ENCODE peak calls at places on chromosome 6, in four cellular contexts. W, C, V and Q are unnamed samples.

GRCh38 chr6:118985123-118985830 is 50.3 kb upstream of the MCM9 start:
- DNase-seq in W (no peak), C (no peak), V (no peak), Q (no peak)

GRCh38 chr6:116385462-116385807 is 14.7 kb downstream of the DSE start:
- DNase-seq in W (no peak), C (no peak), V (no peak), Q (no peak)

GRCh38 chr6:2611092-2611491 is 139.6 kb downstream of the MYLK4 start:
- DNase-seq in W (no peak), C (no peak), V (no peak), Q (no peak)

GRCh38 chr6:56890683-56891429 is 64.1 kb upstream of the BEND6 start:
- DNase-seq in W (no peak), C (no peak), V (no peak), Q (no peak)

GRCh38 chr6:150659046-150659763 is 59.5 kb downstream of the PLEKHG1 start:
- DNase-seq in W (no peak), C (no peak), V (no peak), Q (no peak)

GRCh38 chr6:117404548-117404947 is 21.2 kb downstream of the ROS1 start:
- DNase-seq in W (no peak), C (no peak), V (no peak), Q (no peak)

GRCh38 chr6:87754828-87755227 is 52.8 kb upstream of the AKIRIN2 start:
- DNase-seq in W (no peak), C (no peak), V (no peak), Q (no peak)

GRCh38 chr6:43052842-43053544 is 658 bp downstream of the CUL7 start:
- DNase-seq in W (no peak), C (no peak), V (peak; percentile 57), Q (no peak)

GRCh38 chr6:45827952-45828530 is 187.6 kb downstream of the CLIC5 start:
- DNase-seq in W (no peak), C (no peak), V (no peak), Q (peak; percentile 68)

GRCh38 chr6:45533394-45533793 is 155.7 kb upstream of the SUPT3H start:
- DNase-seq in W (no peak), C (no peak), V (no peak), Q (no peak)

GRCh38 chr6:17684134-17684533 is 22.6 kb downstream of the NUP153 start:
- DNase-seq in W (no peak), C (no peak), V (no peak), Q (no peak)

GRCh38 chr6:132401120-132401940 is at the start of gene MOXD1:
- DNase-seq in W (no peak), C (no peak), V (peak; percentile 78), Q (no peak)
- TF ChIP-seq POLR2AphosphoS5 in W (no peak), C (peak; percentile 64), V (peak; percentile 33), Q (no peak)

GRCh38 chr6:36334343-36334742 is 2.3 kb downstream of the BNIP5 start:
- DNase-seq in W (no peak), C (no peak), V (no peak), Q (no peak)
- H3K27ac ChIP-seq in W (no peak overlapping the region), C (peak overlapping the region; percentile 44), V (no peak overlapping the region), Q (peak overlapping the region; percentile 33)

GRCh38 chr6:27250955-27251671 is 3.6 kb downstream of the PRSS16 start:
- DNase-seq in W (peak; percentile 92), C (no peak), V (peak; percentile 99), Q (peak; percentile 92)
- TF ChIP-seq POLR2AphosphoS5 in W (no peak), C (no peak), V (peak; percentile 72), Q (peak; percentile 55)

GRCh38 chr6:37442416-37443218 is 9.6 kb downstream of the CMTR1 start:
- DNase-seq in W (no peak), C (no peak), V (no peak), Q (no peak)
- H3K27ac ChIP-seq in W (peak overlapping the region; percentile 49), C (peak overlapping the region; percentile 75), V (no peak overlapping the region), Q (peak overlapping the region; percentile 52)

DNA sequence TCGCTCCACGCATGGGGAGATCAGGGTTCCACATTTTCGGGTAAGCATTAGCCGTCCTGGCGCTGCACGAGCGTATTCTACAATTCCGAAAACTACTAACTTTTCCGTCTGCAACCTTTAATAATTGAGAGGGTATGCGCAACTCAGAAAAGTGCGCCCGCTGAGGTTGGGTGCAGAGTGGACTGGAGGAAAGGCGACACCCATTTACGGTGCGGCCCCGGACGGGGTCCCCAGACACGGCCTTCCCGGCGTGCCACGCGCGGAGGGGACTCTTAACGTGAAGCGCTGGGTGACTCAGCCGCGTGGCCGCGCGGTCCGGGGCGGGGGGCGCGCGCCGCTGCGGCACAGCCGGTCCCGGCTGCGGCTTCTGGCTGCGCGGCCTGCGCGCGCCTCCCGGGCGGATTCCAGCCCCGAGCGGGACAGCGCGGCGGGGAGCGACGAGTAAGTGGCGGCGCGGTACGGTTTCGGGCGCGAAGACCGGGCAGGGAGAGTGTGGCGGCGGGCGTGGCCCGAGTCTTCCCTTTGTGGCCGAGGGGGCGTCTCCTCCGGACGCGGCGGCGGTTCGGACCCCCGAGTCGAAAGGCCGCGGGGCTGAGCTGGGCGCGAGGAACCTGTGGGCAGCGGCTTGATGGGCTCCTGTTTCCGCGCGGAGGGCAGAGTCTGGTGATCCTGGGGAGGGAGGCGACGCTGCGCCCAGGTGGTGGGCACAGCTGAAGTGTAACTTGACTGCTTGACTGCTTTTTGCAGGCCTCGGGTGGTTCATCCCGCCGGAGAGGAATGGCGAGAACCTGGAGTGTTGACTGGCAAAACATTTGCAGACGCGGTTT is at the start of the genes KCTD20 and PXT1:
- DNase-seq in W (peak; percentile 85), C (peak; percentile 96), V (peak; percentile 89), Q (peak; percentile 81)
- TF ChIP-seq POLR2AphosphoS5 in W (peak; percentile 55), C (peak; percentile 88), V (peak; percentile 66), Q (peak; percentile 83)

GRCh38 chr6:35678021-35678654 is 10.6 kb downstream of the FKBP5 start:
- DNase-seq in W (no peak), C (no peak), V (no peak), Q (no peak)
- H3K27ac ChIP-seq in W (no peak overlapping the region), C (no peak overlapping the region), V (no peak overlapping the region), Q (no peak overlapping the region)

GRCh38 chr6:16270178-16270794 is 31.9 kb downstream of the GMPR start:
- DNase-seq in W (no peak), C (no peak), V (no peak), Q (no peak)
- TF ChIP-seq POLR2AphosphoS5 in W (no peak), C (no peak), V (no peak), Q (no peak)

GRCh38 chr6:125194980-125195379 is 41.4 kb downstream of the TPD52L1 start:
- DNase-seq in W (no peak), C (no peak), V (no peak), Q (no peak)
- H3K27ac ChIP-seq in W (no peak overlapping the region), C (no peak overlapping the region), V (no peak overlapping the region), Q (no peak overlapping the region)

GRCh38 chr6:13574571-13575376 is at the start of gene SIRT5:
- DNase-seq in W (peak; percentile 77), C (peak; percentile 95), V (peak; percentile 93), Q (peak; percentile 71)
- TF ChIP-seq POLR2AphosphoS5 in W (peak; percentile 25), C (peak; percentile 91), V (peak; percentile 74), Q (peak; percentile 72)

GRCh38 chr6:157519255-157520116 is 138.5 kb downstream of the ZDHHC14 start:
- DNase-seq in W (no peak), C (no peak), V (no peak), Q (no peak)
- H3K27ac ChIP-seq in W (no peak overlapping the region), C (no peak overlapping the region), V (no peak overlapping the region), Q (no peak overlapping the region)